ENCODE peak calls at places on chromosomes 3 and 15, in eight cellular contexts. S is psoas muscle, P is heart left ventricle, H is GM12878, C is left lung, L is lower lobe of right lung, G is brain microvascular endothelial cell, K is PC-9. E is an unnamed sample.

GRCh38 chr3:115246621-115247020 is 99.5 kb upstream of the ZBTB20 start:
- DNase-seq in G (no peak), S (no peak), P (no peak), K (no peak), C (no peak), L (no peak), H (no peak), E (no peak)

GRCh38 chr3:58537412-58538301 is 667 bp upstream of the ACOX2 start:
- DNase-seq in L (no peak), H (no peak), C (no peak), G (no peak), S (no peak), K (no peak), P (no peak), E (no peak)

GRCh38 chr3:136943396-136943795 is 14.4 kb upstream of the IL20RB start:
- DNase-seq in P (no peak), H (no peak), S (no peak), C (no peak), G (no peak), K (no peak), L (no peak), E (no peak)

GRCh38 chr3:178456942-178457341 is 79.3 kb upstream of the KCNMB2 start:
- DNase-seq in S (no peak), C (no peak), H (no peak), G (no peak), P (no peak), K (no peak), L (no peak), E (no peak)

GRCh38 chr3:58322793-58323192 is 9.9 kb upstream of the PXK start:
- DNase-seq in K (no peak), L (no peak), S (no peak), G (no peak), H (no peak), C (no peak), P (no peak), E (no peak)

GRCh38 chr15:99963976-99964375 is 230.7 kb upstream of the LYSMD4 start:
- DNase-seq in C (peak; percentile 2), H (no peak), S (no peak), P (peak; percentile 2), K (no peak), G (no peak), L (no peak), E (peak; percentile 47)

GRCh38 chr3:122484985-122485384 is 29.8 kb downstream of the KPNA1 start:
- DNase-seq in K (peak; percentile 46), S (no peak), L (no peak), G (peak; percentile 57), H (no peak), P (no peak), C (no peak), E (no peak)

GRCh38 chr3:62376906-62377865 is 3.8 kb upstream of the FEZF2 start:
- DNase-seq in H (no peak), L (no peak), P (no peak), G (no peak), C (no peak), K (no peak), S (no peak), E (no peak)

GRCh38 chr3:146085678-146086077 is 75.3 kb downstream of the PLOD2 start:
- DNase-seq in L (no peak), C (no peak), G (no peak), P (no peak), K (no peak), S (no peak), H (no peak), E (no peak)

GRCh38 chr3:197959500-197959890 is 522 bp upstream of the LMLN start:
- DNase-seq in S (no peak), K (no peak), C (no peak), H (no peak), G (no peak), P (no peak), L (no peak), E (no peak)

GRCh38 chr3:117708601-117709000 is 999.0 kb downstream of the TUSC7 start:
- DNase-seq in C (no peak), K (no peak), L (no peak), P (no peak), G (no peak), H (no peak), S (no peak), E (no peak)

GRCh38 chr3:124322966-124323365 is 331.0 kb upstream of the ROPN1 start:
- DNase-seq in H (no peak), P (no peak), C (no peak), L (no peak), G (no peak), K (no peak), S (no peak), E (no peak)

GRCh38 chr3:97952280-97952679 is 20.0 kb downstream of the RIOX2 start:
- DNase-seq in H (no peak), P (no peak), G (peak; percentile 13), S (peak; percentile 85), L (peak; percentile 60), K (peak; percentile 26), C (peak; percentile 58), E (no peak)

GRCh38 chr3:153247331-153248311 is 85.6 kb downstream of the RAP2B start:
- DNase-seq in K (no peak), P (no peak), C (no peak), S (no peak), G (no peak), L (no peak), H (no peak), E (no peak)

GRCh38 chr15:95930659-95931375 is 399.7 kb upstream of the NR2F2 start:
- DNase-seq in C (no peak), P (no peak), K (no peak), H (no peak), S (no peak), L (no peak), G (no peak), E (no peak)

GRCh38 chr3:172102123-172102882 is 62.9 kb downstream of the FNDC3B start:
- DNase-seq in K (no peak), S (no peak), G (no peak), L (no peak), C (no peak), H (no peak), P (no peak), E (no peak)

GRCh38 chr15:83268147-83268546 is 16.3 kb downstream of the BNC1 start:
- DNase-seq in S (no peak), C (no peak), K (no peak), P (no peak), H (no peak), G (no peak), L (no peak), E (no peak)

GRCh38 chr15:68383161-68384074 is 48.5 kb downstream of the ITGA11 start:
- DNase-seq in H (no peak), S (no peak), K (peak; percentile 7), G (no peak), L (no peak), P (peak; percentile 25), C (peak; percentile 11), E (peak; percentile 41)

GRCh38 chr3:153855772-153856171 is 265.4 kb upstream of the ARHGEF26 start:
- DNase-seq in H (no peak), C (no peak), K (no peak), S (no peak), P (no peak), G (no peak), L (no peak), E (no peak)

GRCh38 chr15:72375501-72375845 is 341 bp downstream of the HEXA start:
- DNase-seq in G (no peak), C (peak; percentile 79), H (no peak), P (no peak), K (no peak), L (peak; percentile 81), S (no peak), E (no peak)

GRCh38 chr15:72365844-72366243 is 10.0 kb downstream of the HEXA start:
- DNase-seq in L (no peak), S (no peak), K (no peak), G (no peak), H (peak; percentile 68), P (no peak), C (peak; percentile 37), E (no peak)

GRCh38 chr15:72368315-72368714 is 7.5 kb downstream of the HEXA start:
- DNase-seq in S (no peak), P (no peak), K (no peak), L (no peak), C (no peak), H (no peak), G (no peak), E (no peak)

GRCh38 chr15:72368895-72369294 is 6.9 kb downstream of the HEXA start:
- DNase-seq in P (peak; percentile 44), K (no peak), S (no peak), C (peak; percentile 76), H (no peak), G (no peak), L (peak; percentile 71), E (no peak)

GRCh38 chr15:72369964-72370363 is 5.8 kb downstream of the HEXA start:
- DNase-seq in C (no peak), S (no peak), H (no peak), L (no peak), K (no peak), G (no peak), P (no peak), E (no peak)
- H3K27ac ChIP-seq in C (peak overlapping the region; percentile 87), S (no peak overlapping the region), H (no peak overlapping the region), L (no peak overlapping the region), K (no peak overlapping the region), G (no peak overlapping the region), P (no peak overlapping the region), E (no peak overlapping the region)

GRCh38 chr3:71784914-71785593 is at the start of gene PROK2:
- DNase-seq in P (no peak), C (no peak), S (peak; percentile 53), L (peak; percentile 54), K (no peak), G (no peak), H (no peak), E (no peak)
- H3K4me3 ChIP-seq in P (peak within 1 kb of the TSS; percentile 23), C (no peak within 1 kb of the TSS), S (peak within 1 kb of the TSS; percentile 52), L (peak within 1 kb of the TSS; percentile 39), K (no peak within 1 kb of the TSS), G (no peak within 1 kb of the TSS), H (no peak within 1 kb of the TSS), E (peak within 1 kb of the TSS; percentile 66)

GRCh38 chr15:63233667-63234419 is 43.6 kb upstream of the APH1B start:
- DNase-seq in L (no peak), C (no peak), G (peak; percentile 83), K (no peak), S (no peak), P (no peak), H (no peak), E (no peak)

GRCh38 chr15:63238181-63238580 is 39.2 kb upstream of the APH1B start:
- DNase-seq in K (no peak), C (no peak), S (no peak), H (no peak), P (no peak), G (no peak), L (no peak), E (no peak)

GRCh38 chr15:63238796-63239195 is 38.6 kb upstream of the APH1B start:
- DNase-seq in H (peak; percentile 50), P (no peak), L (no peak), C (no peak), G (peak; percentile 82), S (no peak), K (peak; percentile 30), E (no peak)

GRCh38 chr15:63234479-63234878 is 42.9 kb upstream of the APH1B start:
- DNase-seq in H (no peak), L (peak; percentile 59), S (peak; percentile 61), K (no peak), P (peak; percentile 56), G (peak; percentile 80), C (peak; percentile 75), E (peak; percentile 78)

GRCh38 chr15:63236272-63236671 is 41.1 kb upstream of the APH1B start:
- DNase-seq in S (no peak), G (peak; percentile 79), K (no peak), H (no peak), L (no peak), P (no peak), C (no peak), E (no peak)
- H3K27ac ChIP-seq in S (no peak overlapping the region), G (peak overlapping the region; percentile 82), K (peak overlapping the region; percentile 32), H (no peak overlapping the region), L (no peak overlapping the region), P (no peak overlapping the region), C (peak overlapping the region; percentile 43), E (no peak overlapping the region)

GRCh38 chr3:86794336-86795065 is 196.4 kb downstream of the VGLL3 start:
- DNase-seq in C (no peak), H (no peak), S (no peak), L (no peak), P (no peak), K (no peak), G (peak; percentile 18), E (no peak)
- H3K4me3 ChIP-seq in C (no peak overlapping the region), H (no peak overlapping the region), S (peak overlapping the region; percentile 1), L (no peak overlapping the region), P (peak overlapping the region; percentile 12), K (no peak overlapping the region), G (no peak overlapping the region), E (peak overlapping the region; percentile 41)

E was measured in coronary artery.